ENCODE peak calls at places on chromosomes 4 and X, in six cellular contexts. S is IMR-90, T is A549, K is astrocyte of the spinal cord, N is BJ, J is mucosa of descending colon. B is an unnamed sample.

GRCh38 chr4:37666625-37667071 is 19.5 kb downstream of the RELL1 start:
- DNase-seq in S (peak), T (peak), K (peak), N (peak), J (no peak), B (peak)

GRCh38 chrX:13345037-13345436 is 25.2 kb upstream of the ATXN3L start:
- DNase-seq in S (no peak), T (no peak), K (no peak), N (no peak), J (no peak), B (peak)

GRCh38 chr4:146059865-146060264 is 115.7 kb upstream of the LSM6 start:
- DNase-seq in S (no peak), T (no peak), K (no peak), N (no peak), J (no peak), B (no peak)

GRCh38 chr4:14196141-14196540 is 568.6 kb upstream of the BOD1L1 start:
- DNase-seq in S (peak), T (peak), K (peak), N (no peak), J (peak), B (peak)

GRCh38 chr4:71559957-71560541 is 221.2 kb downstream of the SLC4A4 start:
- DNase-seq in S (peak), T (peak), K (peak), N (peak), J (no peak), B (no peak)

GRCh38 chr4:129342820-129343219 is 246.9 kb downstream of the C4orf33 start:
- DNase-seq in S (peak), T (peak), K (peak), N (peak), J (no peak), B (peak)

GRCh38 chr4:142817442-142817841 is 28.7 kb downstream of the INPP4B start:
- DNase-seq in S (peak), T (peak), K (peak), N (peak), J (no peak), B (peak)

GRCh38 chrX:12868747-12869146 is 1.9 kb downstream of the TLR7 start:
- DNase-seq in S (no peak), T (no peak), K (no peak), N (no peak), J (no peak), B (no peak)

GRCh38 chr4:101337688-101338087 is 9.6 kb downstream of the PPP3CA start:
- DNase-seq in S (peak), T (no peak), K (peak), N (no peak), J (no peak), B (peak)

GRCh38 chr4:167897116-167897515 is 195.2 kb upstream of the ANXA10 start:
- DNase-seq in S (peak), T (peak), K (no peak), N (peak), J (no peak), B (peak)

GRCh38 chr4:153045111-153045982 is 109.2 kb downstream of the FHDC1 start:
- DNase-seq in S (no peak), T (no peak), K (peak), N (no peak), J (no peak), B (no peak)

GRCh38 chr4:56386091-56386490 is 1.2 kb downstream of the AASDH start:
- DNase-seq in S (no peak), T (no peak), K (no peak), N (no peak), J (no peak), B (no peak)

GRCh38 chr4:160129439-160129838 is 1026.6 kb downstream of the RAPGEF2 start:
- DNase-seq in S (no peak), T (peak), K (peak), N (no peak), J (no peak), B (peak)

GRCh38 chr4:52957220-52957686 is 95.1 kb downstream of the RASL11B start:
- DNase-seq in S (peak), T (no peak), K (peak), N (no peak), J (no peak), B (peak)

GRCh38 chr4:24266951-24267577 is 317.3 kb downstream of the DHX15 start:
- DNase-seq in S (peak), T (no peak), K (peak), N (peak), J (no peak), B (no peak)

GRCh38 chr4:151860561-151861093 is 99.8 kb upstream of the GATB start:
- DNase-seq in S (no peak), T (no peak), K (no peak), N (no peak), J (no peak), B (no peak)
- TF ChIP-seq CTCF in S (no peak), T (no peak), K (no peak), N (no peak), J (no peak), B (no peak)

GRCh38 chr4:7447236-7447635 is 12.5 kb upstream of the PSAPL1 start:
- DNase-seq in S (no peak), T (no peak), K (no peak), N (no peak), J (no peak), B (no peak)
- H3K4me3 ChIP-seq in S (no peak), T (no peak), K (no peak), N (no peak), J (no peak), B (no peak)

GRCh38 chrX:110204986-110205385 is 112.9 kb downstream of the AMMECR1 start:
- DNase-seq in S (peak), T (no peak), K (peak), N (peak), J (no peak), B (peak)
- TF ChIP-seq CTCF in S (no peak), T (no peak), K (no peak), N (no peak), J (no peak), B (no peak)

GRCh38 chr4:150173420-150173819 is 95.2 kb downstream of the DCLK2 start:
- DNase-seq in S (no peak), T (no peak), K (peak), N (no peak), J (no peak), B (peak)

GRCh38 chr4:150176559-150176958 is 98.3 kb downstream of the DCLK2 start:
- DNase-seq in S (peak), T (no peak), K (peak), N (peak), J (no peak), B (peak)

GRCh38 chr4:150178161-150178560 is 99.9 kb downstream of the DCLK2 start:
- DNase-seq in S (peak), T (no peak), K (peak), N (no peak), J (no peak), B (peak)

GRCh38 chr4:150173854-150174398 is 95.7 kb downstream of the DCLK2 start:
- DNase-seq in S (no peak), T (no peak), K (peak), N (no peak), J (no peak), B (no peak)
- H3K4me3 ChIP-seq in S (no peak), T (no peak), K (no peak), N (no peak), J (no peak), B (no peak)

DNA sequence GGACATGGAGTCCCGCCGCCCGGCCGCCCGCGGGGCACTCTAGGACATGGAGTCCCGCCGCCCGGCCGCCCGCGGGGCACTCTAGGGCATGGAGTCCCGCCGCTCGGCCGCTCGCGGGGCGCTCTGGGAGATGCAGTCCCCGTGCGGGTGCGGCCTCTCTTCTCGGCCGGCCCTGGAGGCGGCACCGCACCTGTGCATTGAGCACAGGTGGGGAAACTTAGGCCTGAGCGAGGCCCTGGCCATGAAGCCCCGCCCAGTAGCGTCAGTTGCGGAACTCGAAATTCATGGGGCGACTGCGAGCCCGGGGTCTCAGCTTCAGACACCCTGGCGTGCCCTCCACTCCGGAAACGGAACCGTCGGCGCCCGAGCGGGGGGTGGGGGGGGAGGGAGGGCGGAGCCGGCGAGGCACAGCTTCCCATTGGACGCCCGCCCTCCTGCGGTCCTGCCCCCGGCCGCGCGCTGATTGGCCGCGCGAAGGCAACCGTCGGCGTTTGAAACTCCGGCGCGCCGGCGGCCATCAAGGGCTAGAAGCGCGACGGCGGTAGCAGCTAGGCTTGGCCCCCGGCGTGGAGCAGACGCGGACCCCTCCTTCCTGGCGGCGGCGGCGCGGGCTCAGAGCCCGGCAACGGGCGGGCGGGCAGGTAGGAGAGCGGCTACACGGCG is at the start of the genes TACC3 and TMEM129:
- DNase-seq in S (peak), T (peak), K (peak), N (no peak), J (peak), B (peak)
- TF ChIP-seq CTCF in S (no peak), T (no peak), K (no peak), N (no peak), J (no peak), B (no peak)

GRCh38 chr4:133147365-133147821 is 1.7 kb upstream of the PCDH10 start:
- DNase-seq in S (no peak), T (peak), K (no peak), N (no peak), J (no peak), B (no peak)

GRCh38 chr4:133149932-133150642 is 993 bp downstream of the PCDH10 start:
- DNase-seq in S (no peak), T (no peak), K (peak), N (no peak), J (no peak), B (no peak)

GRCh38 chr4:133147922-133148689 is 988 bp upstream of the PCDH10 start:
- DNase-seq in S (peak), T (peak), K (peak), N (no peak), J (no peak), B (no peak)

GRCh38 chr4:133149364-133149695 is 236 bp downstream of the PCDH10 start:
- DNase-seq in S (no peak), T (no peak), K (no peak), N (no peak), J (no peak), B (no peak)

GRCh38 chr4:133148690-133149363 is at the start of gene PCDH10:
- DNase-seq in S (peak), T (peak), K (peak), N (peak), J (peak), B (peak)
- H3K4me3 ChIP-seq in S (peak), T (peak), K (peak), N (peak), J (no peak), B (peak)

B was measured in fibroblast of villous mesenchyme.